ENCODE peak calls at places on chromosomes 3 and 15, in four cellular contexts. Q is stimulated activated CD4-positive, alpha-beta T cell treated with anti-CD3 and anti-CD28 coated beads, TNF-alpha, amount 100 ng/mL, for 1 hour; S is NCI-H1417; N is endothelial cell of umbilical vein. W is an unnamed sample.

GRCh38 chr3:59708202-59708601 is 658.4 kb upstream of the CFAP20DC start:
- DNase-seq in N (no peak), S (no peak), Q (no peak), W (no peak)

GRCh38 chr15:41809121-41809520 is 18.8 kb upstream of the JMJD7 start:
- DNase-seq in N (no peak), S (no peak), Q (no peak), W (no peak)

GRCh38 chr3:41073190-41073589 is 126.1 kb upstream of the CTNNB1 start:
- DNase-seq in Q (no peak), S (no peak), N (no peak), W (no peak)

GRCh38 chr3:11774296-11774877 is 72.3 kb downstream of the TAMM41 start:
- DNase-seq in S (peak; percentile 29), N (peak; percentile 60), Q (no peak), W (peak; percentile 66)

GRCh38 chr3:167978071-167978470 is 117.7 kb downstream of the GOLIM4 start:
- DNase-seq in Q (no peak), N (no peak), S (peak; percentile 57), W (peak; percentile 11)

GRCh38 chr3:195893516-195893915 is 14.8 kb downstream of the TNK2 start:
- DNase-seq in N (no peak), S (peak; percentile 85), Q (no peak), W (no peak)

GRCh38 chr3:94336076-94336741 is 273.3 kb downstream of the NSUN3 start:
- DNase-seq in Q (no peak), S (peak; percentile 53), N (peak; percentile 70), W (peak; percentile 35)

GRCh38 chr3:11145888-11146287 is 8.4 kb upstream of the HRH1 start:
- DNase-seq in Q (no peak), S (no peak), N (peak; percentile 85), W (peak; percentile 22)

GRCh38 chr3:110821586-110821985 is 250.0 kb upstream of the NECTIN3 start:
- DNase-seq in S (no peak), Q (no peak), N (no peak), W (no peak)

GRCh38 chr3:38133557-38134405 is 3.1 kb downstream of the ACAA1 start:
- DNase-seq in N (no peak), S (no peak), Q (no peak), W (peak; percentile 46)

GRCh38 chr3:23810342-23811116 is 4.8 kb downstream of the UBE2E1 start:
- DNase-seq in Q (no peak), N (peak; percentile 36), S (peak; percentile 78), W (peak; percentile 75)

GRCh38 chr3:110237091-110237615 is 834.5 kb upstream of the NECTIN3 start:
- DNase-seq in Q (no peak), N (no peak), S (no peak), W (no peak)

GRCh38 chr3:12750223-12750622 is 8.8 kb downstream of the TMEM40 start:
- DNase-seq in N (peak; percentile 24), Q (no peak), S (no peak), W (peak; percentile 56)

GRCh38 chr3:15295506-15295905 is 36.9 kb downstream of the SH3BP5 start:
- DNase-seq in Q (no peak), N (peak; percentile 98), S (no peak), W (no peak)